ENCODE peak calls at places on chromosomes 7 and 10, in five cellular contexts. L is K562, B is SK-N-SH, K is HepG2, S is GM12891. W is an unnamed sample.

GRCh38 chr10:113108180-113108835 is 158.3 kb downstream of the TCF7L2 start:
- DNase-seq in L (peak; percentile 48), B (peak; percentile 53), K (no peak), S (no peak), W (no peak)

GRCh38 chr10:28177944-28178637 is 124.8 kb downstream of the MPP7 start:
- DNase-seq in L (no peak), B (no peak), K (no peak), S (no peak), W (no peak)

GRCh38 chr10:75401569-75402485 is at the start of gene ZNF503:
- DNase-seq in L (peak; percentile 63), B (peak; percentile 95), K (peak; percentile 98), S (peak; percentile 44), W (peak; percentile 48)

GRCh38 chr10:3412646-3413045 is 240.1 kb upstream of the PITRM1 start:
- DNase-seq in L (no peak), B (no peak), K (no peak), S (no peak), W (no peak)

GRCh38 chr7:5445991-5446594 is 22.5 kb upstream of the TNRC18 start:
- DNase-seq in L (no peak), B (peak; percentile 43), K (peak; percentile 50), S (no peak), W (no peak)

GRCh38 chr10:21261705-21262285 is 263.7 kb downstream of the SKIDA1 start:
- DNase-seq in L (no peak), B (no peak), K (no peak), S (no peak), W (no peak)

GRCh38 chr10:7275761-7276440 is 134.9 kb downstream of the SFMBT2 start:
- DNase-seq in L (no peak), B (no peak), K (no peak), S (no peak), W (no peak)

GRCh38 chr10:132545659-132546367 is 8.2 kb downstream of the INPP5A start:
- DNase-seq in L (no peak), B (no peak), K (no peak), S (no peak), W (no peak)

GRCh38 chr10:2296179-2296578 is 558.9 kb upstream of the ADARB2 start:
- DNase-seq in L (no peak), B (no peak), K (no peak), S (no peak), W (no peak)

GRCh38 chr10:48470893-48471805 is 133.7 kb downstream of the ARHGAP22 start:
- DNase-seq in L (peak; percentile 75), B (no peak), K (no peak), S (no peak), W (no peak)

GRCh38 chr7:34165927-34166550 is 260.7 kb downstream of the BMPER start:
- DNase-seq in L (no peak), B (peak; percentile 49), K (peak; percentile 25), S (no peak), W (no peak)

GRCh38 chr10:74825033-74825370 is 1.4 kb upstream of the KAT6B start:
- DNase-seq in L (peak; percentile 76), B (no peak), K (no peak), S (peak; percentile 51), W (peak; percentile 44)

GRCh38 chr10:11578802-11579255 is 32.6 kb downstream of the USP6NL start:
- DNase-seq in L (no peak), B (no peak), K (no peak), S (no peak), W (no peak)

GRCh38 chr10:122853665-122854313 is 8.1 kb upstream of the CUZD1 start:
- DNase-seq in L (no peak), B (no peak), K (no peak), S (no peak), W (no peak)

GRCh38 chr10:4691301-4691700 is 134.7 kb upstream of the AKR1E2 start:
- DNase-seq in L (no peak), B (no peak), K (no peak), S (no peak), W (no peak)

GRCh38 chr7:128114806-128115205 is 83.6 kb upstream of the LRRC4 start:
- DNase-seq in L (no peak), B (no peak), K (no peak), S (no peak), W (no peak)

GRCh38 chr10:120204877-120205276 is 252.2 kb upstream of the PLPP4 start:
- DNase-seq in L (no peak), B (no peak), K (no peak), S (no peak), W (no peak)

GRCh38 chr10:131667047-131667446 is 233.8 kb upstream of the PPP2R2D start:
- DNase-seq in L (no peak), B (no peak), K (no peak), S (no peak), W (no peak)

GRCh38 chr7:94368371-94368791 is 26.3 kb upstream of the COL1A2 start:
- DNase-seq in L (no peak), B (peak; percentile 62), K (no peak), S (no peak), W (no peak)

GRCh38 chr7:158760445-158760764 is 55.8 kb upstream of the NCAPG2 start:
- DNase-seq in L (no peak), B (no peak), K (no peak), S (no peak), W (no peak)

GRCh38 chr7:114530074-114530611 is 115.5 kb downstream of the FOXP2 start:
- DNase-seq in L (no peak), B (no peak), K (no peak), S (no peak), W (no peak)

DNA sequence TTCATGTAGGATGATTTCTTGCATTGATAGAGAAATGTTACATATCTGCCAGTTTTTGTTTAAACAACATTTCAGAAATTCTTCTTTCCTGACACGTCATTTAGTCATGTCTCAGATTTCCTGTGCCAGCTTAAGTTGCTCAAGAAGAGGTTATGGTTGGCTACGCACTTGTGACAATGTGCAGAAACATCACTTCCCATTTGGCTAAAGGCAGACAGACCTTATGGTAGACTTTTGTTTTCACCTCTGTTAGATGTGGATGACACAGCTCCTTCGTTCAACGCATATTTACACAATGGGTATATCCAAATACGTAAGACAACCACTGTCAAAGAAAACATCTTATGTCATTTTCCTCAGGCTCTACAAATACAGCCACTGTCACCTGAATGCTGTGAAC is 125.8 kb downstream of the DOCK4 start:
- DNase-seq in L (no peak), B (no peak), K (peak; percentile 47), S (no peak), W (no peak)
- TF ChIP-seq POLR2AphosphoS5 in L (no peak), B (peak; percentile 72), K (no peak), S (no peak), W (no peak)

GRCh38 chr7:24441331-24442059 is 131.8 kb upstream of the PALS2 start:
- DNase-seq in L (no peak), B (no peak), K (no peak), S (no peak), W (no peak)
- TF ChIP-seq TAF1 in L (no peak), B (no peak), K (no peak), S (no peak), W (no peak)

DNA sequence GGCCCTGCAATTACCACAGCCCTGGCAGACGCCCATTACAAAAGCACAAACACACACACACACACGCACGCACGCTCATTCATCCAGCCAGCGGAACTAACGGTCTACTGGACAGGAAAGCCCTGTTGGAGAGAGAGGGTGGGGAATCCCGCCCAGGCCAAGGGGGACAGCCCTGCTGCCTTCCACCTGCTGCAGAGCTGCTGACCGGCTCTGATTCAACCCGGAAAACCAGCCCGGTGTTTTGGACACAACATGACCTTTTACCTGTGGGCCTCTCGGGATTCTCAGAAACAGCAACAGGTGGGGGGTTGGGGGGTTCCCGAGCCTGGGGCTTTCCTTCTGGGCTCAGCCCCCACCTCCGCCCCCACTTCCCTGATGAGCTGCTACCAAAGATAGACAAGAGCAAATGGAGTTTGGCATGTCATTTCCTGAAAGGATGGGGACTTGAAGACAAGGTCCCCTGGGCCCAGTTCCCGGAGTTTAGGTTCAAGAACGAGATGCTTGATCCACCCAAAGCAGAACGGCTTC is 18.5 kb upstream of the SERPINE1 start:
- DNase-seq in L (no peak), B (no peak), K (peak; percentile 69), S (no peak), W (peak; percentile 58)
- TF ChIP-seq POLR2AphosphoS5 in L (no peak), B (no peak), K (no peak), S (no peak), W (no peak)

GRCh38 chr7:142833174-142834027 is 21.5 kb upstream of the EPHB6 start:
- DNase-seq in L (no peak), B (no peak), K (no peak), S (no peak), W (no peak)

GRCh38 chr7:142842251-142842766 is 12.6 kb upstream of the EPHB6 start:
- DNase-seq in L (peak; percentile 65), B (no peak), K (no peak), S (no peak), W (no peak)

GRCh38 chr7:142835487-142835886 is 19.4 kb upstream of the EPHB6 start:
- DNase-seq in L (no peak), B (no peak), K (no peak), S (no peak), W (no peak)

GRCh38 chr7:142838461-142839213 is 16.2 kb upstream of the EPHB6 start:
- DNase-seq in L (peak; percentile 71), B (no peak), K (no peak), S (no peak), W (no peak)
- TF ChIP-seq TAF1 in L (peak; percentile 47), B (no peak), K (no peak), S (no peak), W (no peak)

GRCh38 chr10:44293842-44294241 is 91.1 kb downstream of the CXCL12 start:
- DNase-seq in L (no peak), B (no peak), K (peak; percentile 9), S (no peak), W (no peak)

GRCh38 chr10:44293306-44293778 is 91.6 kb downstream of the CXCL12 start:
- DNase-seq in L (no peak), B (no peak), K (no peak), S (no peak), W (no peak)

GRCh38 chr10:44297963-44298362 is 86.9 kb downstream of the CXCL12 start:
- DNase-seq in L (no peak), B (no peak), K (no peak), S (no peak), W (no peak)

GRCh38 chr10:44294726-44295412 is 90.0 kb downstream of the CXCL12 start:
- DNase-seq in L (no peak), B (no peak), K (no peak), S (no peak), W (no peak)

GRCh38 chr10:44295619-44296222 is 89.2 kb downstream of the CXCL12 start:
- DNase-seq in L (no peak), B (no peak), K (no peak), S (no peak), W (no peak)
- TF ChIP-seq POLR2AphosphoS5 in L (no peak), B (no peak), K (no peak), S (no peak), W (no peak)

GRCh38 chr10:126022841-126023240 is 126.5 kb downstream of the FANK1 start:
- DNase-seq in L (no peak), B (no peak), K (no peak), S (no peak), W (no peak)
- TF ChIP-seq TAF1 in L (no peak), B (no peak), K (no peak), S (no peak), W (no peak)

W was measured in GM12892.